ENCODE peak calls at places on chromosomes 13 and 19, in nine cellular contexts. One of them, this sample, is unnamed. For H3K27me3, the result is how much of the 10 kb centered on the place peaks cover.

GRCh38 chr13:28716511-28716910 is 2.3 kb downstream of the SLC46A3 start:
- DNase-seq in AG04450: no peak
- DNase-seq in cardiac muscle cell: peak
- DNase-seq in heart right ventricle: no peak
- DNase-seq in tibial nerve: no peak
- DNase-seq in BE2C: no peak
- DNase-seq in GM23338: no peak
- DNase-seq in body of pancreas: peak
- DNase-seq in HCT116: peak
- DNase-seq in this sample: peak

GRCh38 chr13:113506025-113506685 is 15.6 kb upstream of the DCUN1D2 start:
- DNase-seq in AG04450: no peak
- DNase-seq in cardiac muscle cell: no peak
- DNase-seq in heart right ventricle: no peak
- DNase-seq in tibial nerve: no peak
- DNase-seq in BE2C: peak
- DNase-seq in GM23338: no peak
- DNase-seq in body of pancreas: no peak
- DNase-seq in HCT116: no peak
- DNase-seq in this sample: no peak

GRCh38 chr19:28493881-28494280 is 719.1 kb downstream of the UQCRFS1 start:
- DNase-seq in AG04450: no peak
- DNase-seq in cardiac muscle cell: no peak
- DNase-seq in heart right ventricle: no peak
- DNase-seq in tibial nerve: no peak
- DNase-seq in BE2C: no peak
- DNase-seq in GM23338: peak
- DNase-seq in body of pancreas: no peak
- DNase-seq in HCT116: no peak
- DNase-seq in this sample: no peak

GRCh38 chr13:27834095-27834494 is 41.8 kb downstream of the GSX1 start:
- DNase-seq in AG04450: no peak
- DNase-seq in cardiac muscle cell: no peak
- DNase-seq in heart right ventricle: no peak
- DNase-seq in tibial nerve: no peak
- DNase-seq in BE2C: no peak
- DNase-seq in GM23338: no peak
- DNase-seq in body of pancreas: no peak
- DNase-seq in HCT116: no peak
- DNase-seq in this sample: no peak

GRCh38 chr13:34863360-34864135 is 78.5 kb upstream of the NBEA start:
- DNase-seq in AG04450: peak
- DNase-seq in cardiac muscle cell: peak
- DNase-seq in heart right ventricle: no peak
- DNase-seq in tibial nerve: no peak
- DNase-seq in BE2C: no peak
- DNase-seq in GM23338: no peak
- DNase-seq in body of pancreas: no peak
- DNase-seq in HCT116: peak
- DNase-seq in this sample: peak

GRCh38 chr13:66532146-66532545 is 698.0 kb downstream of the PCDH9 start:
- DNase-seq in AG04450: peak
- DNase-seq in cardiac muscle cell: peak
- DNase-seq in heart right ventricle: no peak
- DNase-seq in tibial nerve: no peak
- DNase-seq in BE2C: no peak
- DNase-seq in GM23338: no peak
- DNase-seq in body of pancreas: no peak
- DNase-seq in HCT116: no peak
- DNase-seq in this sample: peak

GRCh38 chr13:49220035-49220855 is at the start of gene MLNR:
- DNase-seq in AG04450: no peak
- DNase-seq in cardiac muscle cell: peak
- DNase-seq in heart right ventricle: peak
- DNase-seq in tibial nerve: no peak
- DNase-seq in BE2C: peak
- DNase-seq in GM23338: peak
- DNase-seq in body of pancreas: peak
- DNase-seq in HCT116: no peak
- DNase-seq in this sample: no peak

GRCh38 chr13:31442605-31443004 is 242.8 kb downstream of the B3GLCT start:
- DNase-seq in AG04450: no peak
- DNase-seq in cardiac muscle cell: no peak
- DNase-seq in heart right ventricle: no peak
- DNase-seq in tibial nerve: no peak
- DNase-seq in BE2C: no peak
- DNase-seq in GM23338: no peak
- DNase-seq in body of pancreas: no peak
- DNase-seq in HCT116: no peak
- DNase-seq in this sample: no peak

GRCh38 chr19:3563689-3564269 is 6.4 kb upstream of the MFSD12 start:
- DNase-seq in AG04450: no peak
- DNase-seq in cardiac muscle cell: no peak
- DNase-seq in heart right ventricle: no peak
- DNase-seq in tibial nerve: no peak
- DNase-seq in BE2C: no peak
- DNase-seq in GM23338: no peak
- DNase-seq in body of pancreas: no peak
- DNase-seq in HCT116: no peak
- DNase-seq in this sample: no peak

GRCh38 chr13:76438050-76438449 is 448.2 kb downstream of the KCTD12 start:
- DNase-seq in AG04450: peak
- DNase-seq in cardiac muscle cell: no peak
- DNase-seq in heart right ventricle: no peak
- DNase-seq in tibial nerve: no peak
- DNase-seq in BE2C: no peak
- DNase-seq in GM23338: no peak
- DNase-seq in body of pancreas: no peak
- DNase-seq in HCT116: no peak
- DNase-seq in this sample: no peak

GRCh38 chr13:107650081-107650701 is 565.1 kb downstream of the LIG4 start:
- DNase-seq in AG04450: no peak
- DNase-seq in cardiac muscle cell: peak
- DNase-seq in heart right ventricle: peak
- DNase-seq in tibial nerve: peak
- DNase-seq in BE2C: peak
- DNase-seq in GM23338: peak
- DNase-seq in body of pancreas: peak
- DNase-seq in HCT116: peak
- DNase-seq in this sample: no peak

GRCh38 chr19:43782311-43782660 is 1.5 kb upstream of the KCNN4 start:
- DNase-seq in AG04450: no peak
- DNase-seq in cardiac muscle cell: no peak
- DNase-seq in heart right ventricle: no peak
- DNase-seq in tibial nerve: no peak
- DNase-seq in BE2C: no peak
- DNase-seq in GM23338: no peak
- DNase-seq in body of pancreas: no peak
- DNase-seq in HCT116: no peak
- DNase-seq in this sample: no peak

GRCh38 chr19:14162871-14163297 is 26.5 kb upstream of the ASF1B start:
- DNase-seq in AG04450: no peak
- DNase-seq in cardiac muscle cell: no peak
- DNase-seq in heart right ventricle: no peak
- DNase-seq in tibial nerve: no peak
- DNase-seq in BE2C: no peak
- DNase-seq in GM23338: no peak
- DNase-seq in body of pancreas: no peak
- DNase-seq in HCT116: no peak
- DNase-seq in this sample: no peak

GRCh38 chr13:72728290-72728605 is 525 bp downstream of the BORA start:
- DNase-seq in AG04450: no peak
- DNase-seq in cardiac muscle cell: peak
- DNase-seq in heart right ventricle: no peak
- DNase-seq in tibial nerve: no peak
- DNase-seq in BE2C: no peak
- DNase-seq in GM23338: no peak
- DNase-seq in body of pancreas: no peak
- DNase-seq in HCT116: no peak
- DNase-seq in this sample: no peak

DNA sequence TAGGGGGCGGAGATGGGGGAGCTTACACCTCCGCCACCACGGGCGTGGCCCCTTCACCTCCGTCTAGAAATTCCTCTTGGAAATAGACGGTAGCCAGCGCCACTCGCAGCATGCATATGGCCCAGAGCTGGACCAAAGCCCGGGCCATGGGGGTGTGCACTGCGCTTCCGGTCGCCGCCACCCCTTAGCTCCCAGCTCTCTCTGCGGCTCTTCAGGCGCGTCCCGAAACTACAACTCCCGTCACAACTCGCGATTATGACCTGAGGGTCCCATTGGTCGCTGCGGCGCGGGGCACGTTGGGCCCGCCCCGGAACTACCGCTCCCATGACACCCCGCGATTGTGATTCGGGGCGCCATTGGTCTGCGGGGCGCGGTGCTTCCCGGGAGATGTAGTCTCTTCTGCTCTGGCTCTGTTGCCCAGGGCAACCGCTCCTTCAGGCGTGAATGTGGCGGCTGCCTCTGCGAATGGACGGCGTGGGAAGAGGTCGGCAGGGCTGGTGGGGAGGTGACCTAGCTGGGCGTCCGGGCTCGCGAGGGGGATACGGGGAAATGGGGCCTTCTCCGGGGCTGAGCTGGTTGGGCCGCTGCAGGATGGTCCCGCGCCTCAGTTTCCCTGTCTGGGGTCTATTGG is at the start of the genes C19orf44 and CALR3:
- DNase-seq in AG04450: peak
- DNase-seq in cardiac muscle cell: peak
- DNase-seq in heart right ventricle: peak
- DNase-seq in tibial nerve: peak
- DNase-seq in BE2C: peak
- DNase-seq in GM23338: peak
- DNase-seq in body of pancreas: peak
- DNase-seq in HCT116: peak
- DNase-seq in this sample: peak
- TF ChIP-seq CTCF in AG04450: no peak
- TF ChIP-seq CTCF in cardiac muscle cell: no peak
- TF ChIP-seq CTCF in heart right ventricle: no peak
- TF ChIP-seq CTCF in tibial nerve: no peak
- TF ChIP-seq CTCF in BE2C: peak
- TF ChIP-seq CTCF in GM23338: no peak
- TF ChIP-seq CTCF in body of pancreas: no peak
- TF ChIP-seq CTCF in HCT116: no peak
- TF ChIP-seq CTCF in this sample: no peak

GRCh38 chr19:54426291-54426918 is 11.1 kb downstream of the TTYH1 start:
- DNase-seq in AG04450: no peak
- DNase-seq in cardiac muscle cell: no peak
- DNase-seq in heart right ventricle: no peak
- DNase-seq in tibial nerve: no peak
- DNase-seq in BE2C: no peak
- DNase-seq in GM23338: no peak
- DNase-seq in body of pancreas: no peak
- DNase-seq in HCT116: no peak
- DNase-seq in this sample: no peak
- H3K27me3 ChIP-seq in AG04450: under half
- H3K27me3 ChIP-seq in cardiac muscle cell: under half
- H3K27me3 ChIP-seq in heart right ventricle: half or more
- H3K27me3 ChIP-seq in tibial nerve: under half
- H3K27me3 ChIP-seq in BE2C: half or more
- H3K27me3 ChIP-seq in GM23338: under half
- H3K27me3 ChIP-seq in body of pancreas: under half
- H3K27me3 ChIP-seq in HCT116: under half
- H3K27me3 ChIP-seq in this sample: under half

GRCh38 chr13:33322474-33322827 is 36.9 kb upstream of the STARD13 start:
- DNase-seq in AG04450: peak
- DNase-seq in cardiac muscle cell: peak
- DNase-seq in heart right ventricle: peak
- DNase-seq in tibial nerve: no peak
- DNase-seq in BE2C: no peak
- DNase-seq in GM23338: no peak
- DNase-seq in body of pancreas: peak
- DNase-seq in HCT116: no peak
- DNase-seq in this sample: peak

GRCh38 chr13:33322965-33323668 is 37.6 kb upstream of the STARD13 start:
- DNase-seq in AG04450: no peak
- DNase-seq in cardiac muscle cell: no peak
- DNase-seq in heart right ventricle: no peak
- DNase-seq in tibial nerve: no peak
- DNase-seq in BE2C: no peak
- DNase-seq in GM23338: no peak
- DNase-seq in body of pancreas: no peak
- DNase-seq in HCT116: no peak
- DNase-seq in this sample: no peak

GRCh38 chr13:33323766-33324525 is 38.4 kb upstream of the STARD13 start:
- DNase-seq in AG04450: no peak
- DNase-seq in cardiac muscle cell: peak
- DNase-seq in heart right ventricle: no peak
- DNase-seq in tibial nerve: no peak
- DNase-seq in BE2C: no peak
- DNase-seq in GM23338: peak
- DNase-seq in body of pancreas: no peak
- DNase-seq in HCT116: no peak
- DNase-seq in this sample: no peak

GRCh38 chr13:33319859-33320258 is 34.3 kb upstream of the STARD13 start:
- DNase-seq in AG04450: no peak
- DNase-seq in cardiac muscle cell: no peak
- DNase-seq in heart right ventricle: no peak
- DNase-seq in tibial nerve: no peak
- DNase-seq in BE2C: no peak
- DNase-seq in GM23338: no peak
- DNase-seq in body of pancreas: no peak
- DNase-seq in HCT116: no peak
- DNase-seq in this sample: no peak

GRCh38 chr13:33321686-33322473 is 36.3 kb upstream of the STARD13 start:
- DNase-seq in AG04450: no peak
- DNase-seq in cardiac muscle cell: peak
- DNase-seq in heart right ventricle: no peak
- DNase-seq in tibial nerve: no peak
- DNase-seq in BE2C: no peak
- DNase-seq in GM23338: no peak
- DNase-seq in body of pancreas: no peak
- DNase-seq in HCT116: no peak
- DNase-seq in this sample: no peak
- H3K4me3 ChIP-seq in AG04450: peak
- H3K4me3 ChIP-seq in cardiac muscle cell: no peak
- H3K4me3 ChIP-seq in heart right ventricle: peak
- H3K4me3 ChIP-seq in tibial nerve: peak
- H3K4me3 ChIP-seq in BE2C: no peak
- H3K4me3 ChIP-seq in GM23338: no peak
- H3K4me3 ChIP-seq in body of pancreas: no peak
- H3K4me3 ChIP-seq in HCT116: no peak
- H3K4me3 ChIP-seq in this sample: peak

DNA sequence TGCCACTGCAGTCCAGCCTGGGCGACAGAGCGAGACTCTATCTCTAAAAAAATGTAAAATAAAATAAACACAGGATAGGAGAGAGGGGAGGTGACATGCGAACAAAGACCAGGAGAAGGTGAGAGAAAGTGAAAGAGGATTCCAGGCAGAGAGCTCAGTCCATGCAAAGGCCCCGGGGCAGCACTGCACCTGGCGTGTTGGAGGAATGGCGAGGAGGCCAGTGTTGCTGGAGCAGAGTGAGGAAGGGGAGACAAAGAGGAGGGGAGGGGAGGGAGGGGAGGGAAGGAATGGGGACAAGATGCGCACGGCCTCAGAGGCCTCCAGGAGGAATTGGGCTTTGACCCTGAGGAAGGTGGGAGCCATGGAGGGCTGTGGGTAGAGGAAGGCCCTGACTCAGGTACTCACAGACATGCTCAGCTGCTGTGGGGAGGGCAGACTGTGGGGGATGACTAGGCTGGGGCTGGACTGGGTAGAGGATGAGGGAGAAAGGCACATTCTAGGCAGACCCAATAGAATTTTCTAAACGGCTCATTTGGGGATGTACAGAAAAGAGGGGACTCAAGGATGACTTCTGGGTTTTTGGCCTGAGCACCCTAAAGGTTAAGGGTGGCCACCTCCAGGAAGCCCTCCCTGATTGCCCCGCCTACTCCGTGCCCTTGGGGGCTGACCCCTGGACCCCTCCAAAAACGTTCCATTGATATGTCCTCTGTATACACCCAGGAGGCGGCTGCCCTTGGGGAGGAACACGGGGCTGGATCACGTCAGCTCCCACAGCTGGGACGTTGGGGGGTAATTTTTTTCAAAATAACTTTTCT is 43.9 kb downstream of the PTPRS start:
- DNase-seq in AG04450: no peak
- DNase-seq in cardiac muscle cell: no peak
- DNase-seq in heart right ventricle: no peak
- DNase-seq in tibial nerve: no peak
- DNase-seq in BE2C: no peak
- DNase-seq in GM23338: no peak
- DNase-seq in body of pancreas: no peak
- DNase-seq in HCT116: no peak
- DNase-seq in this sample: no peak
- TF ChIP-seq CTCF in AG04450: no peak
- TF ChIP-seq CTCF in cardiac muscle cell: no peak
- TF ChIP-seq CTCF in heart right ventricle: no peak
- TF ChIP-seq CTCF in tibial nerve: no peak
- TF ChIP-seq CTCF in BE2C: no peak
- TF ChIP-seq CTCF in GM23338: no peak
- TF ChIP-seq CTCF in body of pancreas: no peak
- TF ChIP-seq CTCF in HCT116: no peak
- TF ChIP-seq CTCF in this sample: no peak